ENCODE peak calls at places on chromosomes 16 and 17, in six cellular contexts. One of them, this sample, is unnamed.

GRCh38 chr16:4537376-4538066 is 1.1 kb downstream of the CDIP1 start:
- DNase-seq in posterior vena cava: no peak
- DNase-seq in ELR: no peak
- DNase-seq in stimulated activated CD4-positive, alpha-beta T cell treated with anti-CD3 and anti-CD28 coated beads, Interleukin-12 subunit alpha, Interleukin-12 subunit beta, amount 100 ng/mL, for 4 hours: peak
- DNase-seq in cortex of kidney: no peak
- DNase-seq in neural crest cell: no peak
- DNase-seq in this sample: no peak

GRCh38 chr16:4915226-4915761 is 21.7 kb downstream of the PPL start:
- DNase-seq in posterior vena cava: no peak
- DNase-seq in ELR: peak
- DNase-seq in neural crest cell: no peak
- DNase-seq in cortex of kidney: no peak
- DNase-seq in stimulated activated CD4-positive, alpha-beta T cell treated with anti-CD3 and anti-CD28 coated beads, Interleukin-12 subunit alpha, Interleukin-12 subunit beta, amount 100 ng/mL, for 4 hours: no peak
- DNase-seq in this sample: no peak

GRCh38 chr17:21282231-21282630 is 2.3 kb upstream of the MAP2K3 start:
- DNase-seq in neural crest cell: no peak
- DNase-seq in ELR: peak
- DNase-seq in posterior vena cava: peak
- DNase-seq in cortex of kidney: no peak
- DNase-seq in stimulated activated CD4-positive, alpha-beta T cell treated with anti-CD3 and anti-CD28 coated beads, Interleukin-12 subunit alpha, Interleukin-12 subunit beta, amount 100 ng/mL, for 4 hours: no peak
- DNase-seq in this sample: peak

GRCh38 chr17:66849851-66850580 is 15.1 kb downstream of the CACNG5 start:
- DNase-seq in posterior vena cava: no peak
- DNase-seq in neural crest cell: no peak
- DNase-seq in ELR: no peak
- DNase-seq in cortex of kidney: no peak
- DNase-seq in stimulated activated CD4-positive, alpha-beta T cell treated with anti-CD3 and anti-CD28 coated beads, Interleukin-12 subunit alpha, Interleukin-12 subunit beta, amount 100 ng/mL, for 4 hours: no peak
- DNase-seq in this sample: no peak

GRCh38 chr17:56131431-56131830 is 21.8 kb upstream of the ANKFN1 start:
- DNase-seq in neural crest cell: no peak
- DNase-seq in cortex of kidney: no peak
- DNase-seq in posterior vena cava: no peak
- DNase-seq in ELR: no peak
- DNase-seq in stimulated activated CD4-positive, alpha-beta T cell treated with anti-CD3 and anti-CD28 coated beads, Interleukin-12 subunit alpha, Interleukin-12 subunit beta, amount 100 ng/mL, for 4 hours: no peak
- DNase-seq in this sample: no peak

GRCh38 chr16:57801856-57802634 is at the start of gene KIFC3:
- DNase-seq in posterior vena cava: peak
- DNase-seq in stimulated activated CD4-positive, alpha-beta T cell treated with anti-CD3 and anti-CD28 coated beads, Interleukin-12 subunit alpha, Interleukin-12 subunit beta, amount 100 ng/mL, for 4 hours: peak
- DNase-seq in cortex of kidney: no peak
- DNase-seq in ELR: peak
- DNase-seq in neural crest cell: peak
- DNase-seq in this sample: peak

GRCh38 chr16:27500801-27501200 is 48.9 kb downstream of the GTF3C1 start:
- DNase-seq in stimulated activated CD4-positive, alpha-beta T cell treated with anti-CD3 and anti-CD28 coated beads, Interleukin-12 subunit alpha, Interleukin-12 subunit beta, amount 100 ng/mL, for 4 hours: no peak
- DNase-seq in neural crest cell: no peak
- DNase-seq in posterior vena cava: peak
- DNase-seq in ELR: no peak
- DNase-seq in cortex of kidney: no peak
- DNase-seq in this sample: no peak

GRCh38 chr17:82200743-82201497 is 11.7 kb downstream of the CCDC57 start:
- DNase-seq in cortex of kidney: no peak
- DNase-seq in posterior vena cava: no peak
- DNase-seq in ELR: no peak
- DNase-seq in neural crest cell: no peak
- DNase-seq in stimulated activated CD4-positive, alpha-beta T cell treated with anti-CD3 and anti-CD28 coated beads, Interleukin-12 subunit alpha, Interleukin-12 subunit beta, amount 100 ng/mL, for 4 hours: no peak
- DNase-seq in this sample: no peak

GRCh38 chr17:327296-327695 is 25.3 kb downstream of the RPH3AL start:
- DNase-seq in neural crest cell: no peak
- DNase-seq in posterior vena cava: no peak
- DNase-seq in stimulated activated CD4-positive, alpha-beta T cell treated with anti-CD3 and anti-CD28 coated beads, Interleukin-12 subunit alpha, Interleukin-12 subunit beta, amount 100 ng/mL, for 4 hours: no peak
- DNase-seq in ELR: no peak
- DNase-seq in cortex of kidney: no peak
- DNase-seq in this sample: no peak

GRCh38 chr17:34579979-34580684 is 750 bp downstream of the TMEM132E start:
- DNase-seq in stimulated activated CD4-positive, alpha-beta T cell treated with anti-CD3 and anti-CD28 coated beads, Interleukin-12 subunit alpha, Interleukin-12 subunit beta, amount 100 ng/mL, for 4 hours: no peak
- DNase-seq in posterior vena cava: peak
- DNase-seq in cortex of kidney: no peak
- DNase-seq in ELR: peak
- DNase-seq in neural crest cell: no peak
- DNase-seq in this sample: no peak

GRCh38 chr17:66347661-66348604 is 45.5 kb downstream of the PRKCA start:
- DNase-seq in neural crest cell: no peak
- DNase-seq in ELR: peak
- DNase-seq in posterior vena cava: no peak
- DNase-seq in stimulated activated CD4-positive, alpha-beta T cell treated with anti-CD3 and anti-CD28 coated beads, Interleukin-12 subunit alpha, Interleukin-12 subunit beta, amount 100 ng/mL, for 4 hours: no peak
- DNase-seq in cortex of kidney: no peak
- DNase-seq in this sample: no peak

GRCh38 chr17:77127735-77128361 is 12.9 kb upstream of the SEC14L1 start:
- DNase-seq in stimulated activated CD4-positive, alpha-beta T cell treated with anti-CD3 and anti-CD28 coated beads, Interleukin-12 subunit alpha, Interleukin-12 subunit beta, amount 100 ng/mL, for 4 hours: peak
- DNase-seq in cortex of kidney: no peak
- DNase-seq in ELR: no peak
- DNase-seq in posterior vena cava: peak
- DNase-seq in neural crest cell: no peak
- DNase-seq in this sample: no peak

This sample was measured in SW 1271.